ENCODE peak calls at places on chromosome 3, in eight cellular contexts. One of them, this sample, is unnamed.

GRCh38 chr3:44235604-44236484 is 5.8 kb upstream of the TOPAZ1 start:
- DNase-seq in SK-N-SH: peak; percentile 67
- DNase-seq in A673: peak; percentile 85
- DNase-seq in retina: peak; percentile 68
- DNase-seq in NCI-H2081: peak; percentile 4
- DNase-seq in activated T-helper 9 cell treated with anti-CD3 and anti-CD28 coated beads, Interleukin-2, amount 50 U/mL, for 16 hours: peak; percentile 14
- DNase-seq in activated naive CD4-positive, alpha-beta T cell: peak; percentile 2
- DNase-seq in iPS-NIHi11: peak; percentile 84
- DNase-seq in this sample: peak; percentile 77

GRCh38 chr3:33128706-33129105 is 14.9 kb downstream of the CRTAP start:
- DNase-seq in SK-N-SH: no peak
- DNase-seq in A673: no peak
- DNase-seq in retina: no peak
- DNase-seq in NCI-H2081: no peak
- DNase-seq in activated T-helper 9 cell treated with anti-CD3 and anti-CD28 coated beads, Interleukin-2, amount 50 U/mL, for 16 hours: no peak
- DNase-seq in activated naive CD4-positive, alpha-beta T cell: no peak
- DNase-seq in iPS-NIHi11: peak; percentile 59
- DNase-seq in this sample: peak; percentile 23

GRCh38 chr3:39127296-39127906 is 19.9 kb downstream of the TTC21A start:
- DNase-seq in SK-N-SH: no peak
- DNase-seq in A673: no peak
- DNase-seq in retina: no peak
- DNase-seq in NCI-H2081: no peak
- DNase-seq in activated T-helper 9 cell treated with anti-CD3 and anti-CD28 coated beads, Interleukin-2, amount 50 U/mL, for 16 hours: no peak
- DNase-seq in activated naive CD4-positive, alpha-beta T cell: no peak
- DNase-seq in iPS-NIHi11: no peak
- DNase-seq in this sample: no peak

GRCh38 chr3:20080956-20081554 is 40.8 kb downstream of the KAT2B start:
- DNase-seq in SK-N-SH: peak; percentile 50
- DNase-seq in A673: no peak
- DNase-seq in retina: peak; percentile 70
- DNase-seq in NCI-H2081: peak; percentile 30
- DNase-seq in activated T-helper 9 cell treated with anti-CD3 and anti-CD28 coated beads, Interleukin-2, amount 50 U/mL, for 16 hours: no peak
- DNase-seq in activated naive CD4-positive, alpha-beta T cell: no peak
- DNase-seq in iPS-NIHi11: no peak
- DNase-seq in this sample: no peak

GRCh38 chr3:124779751-124780191 is 49.5 kb downstream of the UMPS start:
- DNase-seq in SK-N-SH: no peak
- DNase-seq in A673: no peak
- DNase-seq in retina: no peak
- DNase-seq in NCI-H2081: no peak
- DNase-seq in activated T-helper 9 cell treated with anti-CD3 and anti-CD28 coated beads, Interleukin-2, amount 50 U/mL, for 16 hours: no peak
- DNase-seq in activated naive CD4-positive, alpha-beta T cell: no peak
- DNase-seq in iPS-NIHi11: no peak
- DNase-seq in this sample: no peak

GRCh38 chr3:67018105-67018788 is 20.1 kb downstream of the KBTBD8 start:
- DNase-seq in SK-N-SH: no peak
- DNase-seq in A673: no peak
- DNase-seq in retina: no peak
- DNase-seq in NCI-H2081: no peak
- DNase-seq in activated T-helper 9 cell treated with anti-CD3 and anti-CD28 coated beads, Interleukin-2, amount 50 U/mL, for 16 hours: no peak
- DNase-seq in activated naive CD4-positive, alpha-beta T cell: no peak
- DNase-seq in iPS-NIHi11: no peak
- DNase-seq in this sample: peak; percentile 5

GRCh38 chr3:63343674-63344073 is 65.6 kb downstream of the SYNPR start:
- DNase-seq in SK-N-SH: peak; percentile 81
- DNase-seq in A673: peak; percentile 96
- DNase-seq in retina: peak; percentile 65
- DNase-seq in NCI-H2081: peak; percentile 93
- DNase-seq in activated T-helper 9 cell treated with anti-CD3 and anti-CD28 coated beads, Interleukin-2, amount 50 U/mL, for 16 hours: no peak
- DNase-seq in activated naive CD4-positive, alpha-beta T cell: no peak
- DNase-seq in iPS-NIHi11: peak; percentile 57
- DNase-seq in this sample: no peak

GRCh38 chr3:195914648-195915473 is 6.5 kb upstream of the TNK2 start:
- DNase-seq in SK-N-SH: peak; percentile 91
- DNase-seq in A673: peak; percentile 96
- DNase-seq in retina: peak; percentile 86
- DNase-seq in NCI-H2081: no peak
- DNase-seq in activated T-helper 9 cell treated with anti-CD3 and anti-CD28 coated beads, Interleukin-2, amount 50 U/mL, for 16 hours: peak; percentile 94
- DNase-seq in activated naive CD4-positive, alpha-beta T cell: no peak
- DNase-seq in iPS-NIHi11: peak; percentile 94
- DNase-seq in this sample: peak; percentile 100

GRCh38 chr3:123396171-123397049 is 52.5 kb downstream of the ADCY5 start:
- DNase-seq in SK-N-SH: no peak
- DNase-seq in A673: no peak
- DNase-seq in retina: no peak
- DNase-seq in NCI-H2081: no peak
- DNase-seq in activated T-helper 9 cell treated with anti-CD3 and anti-CD28 coated beads, Interleukin-2, amount 50 U/mL, for 16 hours: no peak
- DNase-seq in activated naive CD4-positive, alpha-beta T cell: no peak
- DNase-seq in iPS-NIHi11: no peak
- DNase-seq in this sample: no peak

GRCh38 chr3:13896473-13897154 is 16.7 kb upstream of the WNT7A start:
- DNase-seq in SK-N-SH: peak; percentile 70
- DNase-seq in A673: peak; percentile 76
- DNase-seq in retina: peak; percentile 66
- DNase-seq in NCI-H2081: peak; percentile 17
- DNase-seq in activated T-helper 9 cell treated with anti-CD3 and anti-CD28 coated beads, Interleukin-2, amount 50 U/mL, for 16 hours: peak; percentile 28
- DNase-seq in activated naive CD4-positive, alpha-beta T cell: no peak
- DNase-seq in iPS-NIHi11: peak; percentile 75
- DNase-seq in this sample: peak; percentile 91

GRCh38 chr3:128447561-128448013 is 19.1 kb downstream of the DNAJB8 start:
- DNase-seq in SK-N-SH: no peak
- DNase-seq in A673: no peak
- DNase-seq in retina: no peak
- DNase-seq in NCI-H2081: no peak
- DNase-seq in activated T-helper 9 cell treated with anti-CD3 and anti-CD28 coated beads, Interleukin-2, amount 50 U/mL, for 16 hours: no peak
- DNase-seq in activated naive CD4-positive, alpha-beta T cell: no peak
- DNase-seq in iPS-NIHi11: no peak
- DNase-seq in this sample: no peak

GRCh38 chr3:43765417-43766030 is 74.8 kb downstream of the ABHD5 start:
- DNase-seq in SK-N-SH: no peak
- DNase-seq in A673: no peak
- DNase-seq in retina: no peak
- DNase-seq in NCI-H2081: no peak
- DNase-seq in activated T-helper 9 cell treated with anti-CD3 and anti-CD28 coated beads, Interleukin-2, amount 50 U/mL, for 16 hours: no peak
- DNase-seq in activated naive CD4-positive, alpha-beta T cell: no peak
- DNase-seq in iPS-NIHi11: no peak
- DNase-seq in this sample: no peak

GRCh38 chr3:146124141-146124801 is 36.7 kb downstream of the PLOD2 start:
- DNase-seq in SK-N-SH: no peak
- DNase-seq in A673: no peak
- DNase-seq in retina: no peak
- DNase-seq in NCI-H2081: no peak
- DNase-seq in activated T-helper 9 cell treated with anti-CD3 and anti-CD28 coated beads, Interleukin-2, amount 50 U/mL, for 16 hours: no peak
- DNase-seq in activated naive CD4-positive, alpha-beta T cell: no peak
- DNase-seq in iPS-NIHi11: no peak
- DNase-seq in this sample: no peak

GRCh38 chr3:9099711-9100110 is 136.4 kb upstream of the RAD18 start:
- DNase-seq in SK-N-SH: no peak
- DNase-seq in A673: no peak
- DNase-seq in retina: no peak
- DNase-seq in NCI-H2081: no peak
- DNase-seq in activated T-helper 9 cell treated with anti-CD3 and anti-CD28 coated beads, Interleukin-2, amount 50 U/mL, for 16 hours: no peak
- DNase-seq in activated naive CD4-positive, alpha-beta T cell: no peak
- DNase-seq in iPS-NIHi11: no peak
- DNase-seq in this sample: no peak

GRCh38 chr3:155963557-155963956 is 93.1 kb downstream of the GMPS start:
- DNase-seq in SK-N-SH: no peak
- DNase-seq in A673: no peak
- DNase-seq in retina: no peak
- DNase-seq in NCI-H2081: no peak
- DNase-seq in activated T-helper 9 cell treated with anti-CD3 and anti-CD28 coated beads, Interleukin-2, amount 50 U/mL, for 16 hours: no peak
- DNase-seq in activated naive CD4-positive, alpha-beta T cell: no peak
- DNase-seq in iPS-NIHi11: no peak
- DNase-seq in this sample: no peak

GRCh38 chr3:129023909-129024308 is 22.8 kb downstream of the EFCC1 start:
- DNase-seq in SK-N-SH: no peak
- DNase-seq in A673: peak; percentile 45
- DNase-seq in retina: no peak
- DNase-seq in NCI-H2081: peak; percentile 8
- DNase-seq in activated T-helper 9 cell treated with anti-CD3 and anti-CD28 coated beads, Interleukin-2, amount 50 U/mL, for 16 hours: no peak
- DNase-seq in activated naive CD4-positive, alpha-beta T cell: no peak
- DNase-seq in iPS-NIHi11: no peak
- DNase-seq in this sample: peak; percentile 77

GRCh38 chr3:177516130-177517011 is 319.1 kb upstream of the TBL1XR1 start:
- DNase-seq in SK-N-SH: no peak
- DNase-seq in A673: peak; percentile 42
- DNase-seq in retina: peak; percentile 63
- DNase-seq in NCI-H2081: no peak
- DNase-seq in activated T-helper 9 cell treated with anti-CD3 and anti-CD28 coated beads, Interleukin-2, amount 50 U/mL, for 16 hours: no peak
- DNase-seq in activated naive CD4-positive, alpha-beta T cell: no peak
- DNase-seq in iPS-NIHi11: peak; percentile 34
- DNase-seq in this sample: no peak

GRCh38 chr3:195859061-195859845 is 47.5 kb upstream of the MUC4 start:
- DNase-seq in SK-N-SH: peak; percentile 89
- DNase-seq in A673: peak; percentile 75
- DNase-seq in retina: peak; percentile 89
- DNase-seq in NCI-H2081: peak; percentile 75
- DNase-seq in activated T-helper 9 cell treated with anti-CD3 and anti-CD28 coated beads, Interleukin-2, amount 50 U/mL, for 16 hours: peak; percentile 65
- DNase-seq in activated naive CD4-positive, alpha-beta T cell: peak; percentile 73
- DNase-seq in iPS-NIHi11: peak; percentile 86
- DNase-seq in this sample: peak; percentile 97

GRCh38 chr3:101677436-101678286 is 729 bp upstream of the ZBTB11 start:
- DNase-seq in SK-N-SH: peak; percentile 8
- DNase-seq in A673: no peak
- DNase-seq in retina: no peak
- DNase-seq in NCI-H2081: no peak
- DNase-seq in activated T-helper 9 cell treated with anti-CD3 and anti-CD28 coated beads, Interleukin-2, amount 50 U/mL, for 16 hours: no peak
- DNase-seq in activated naive CD4-positive, alpha-beta T cell: no peak
- DNase-seq in iPS-NIHi11: no peak
- DNase-seq in this sample: no peak

GRCh38 chr3:183884097-183884436 is 613 bp downstream of the PARL start:
- DNase-seq in SK-N-SH: no peak
- DNase-seq in A673: no peak
- DNase-seq in retina: no peak
- DNase-seq in NCI-H2081: no peak
- DNase-seq in activated T-helper 9 cell treated with anti-CD3 and anti-CD28 coated beads, Interleukin-2, amount 50 U/mL, for 16 hours: no peak
- DNase-seq in activated naive CD4-positive, alpha-beta T cell: no peak
- DNase-seq in iPS-NIHi11: no peak
- DNase-seq in this sample: no peak